ENCODE peak calls at places on chromosomes 1 and 21, in ten cellular contexts. One of them, this sample, is unnamed. For H3K27me3 and H3K4me1, the result is how much of the 10 kb centered on the place peaks cover.

GRCh38 chr1:158035976-158036583 is 42.6 kb downstream of the KIRREL1 start:
- DNase-seq in ascending aorta: no peak
- DNase-seq in GM23338: peak
- DNase-seq in colonic mucosa: peak
- DNase-seq in transverse colon: peak
- DNase-seq in Panc1: no peak
- DNase-seq in mammary epithelial cell: peak
- DNase-seq in fibroblast of lung: peak
- DNase-seq in left ventricle myocardium inferior: no peak
- DNase-seq in HCT116: peak
- DNase-seq in this sample: no peak

GRCh38 chr1:11701551-11701961 is 10.0 kb downstream of the DRAXIN start:
- DNase-seq in ascending aorta: no peak
- DNase-seq in colonic mucosa: no peak
- DNase-seq in Panc1: no peak
- DNase-seq in GM23338: no peak
- DNase-seq in left ventricle myocardium inferior: no peak
- DNase-seq in fibroblast of lung: no peak
- DNase-seq in HCT116: no peak
- DNase-seq in transverse colon: no peak
- DNase-seq in mammary epithelial cell: no peak
- DNase-seq in this sample: no peak

GRCh38 chr1:97114842-97115241 is 393.3 kb downstream of the PTBP2 start:
- DNase-seq in fibroblast of lung: no peak
- DNase-seq in left ventricle myocardium inferior: no peak
- DNase-seq in ascending aorta: no peak
- DNase-seq in transverse colon: no peak
- DNase-seq in HCT116: no peak
- DNase-seq in mammary epithelial cell: no peak
- DNase-seq in Panc1: no peak
- DNase-seq in GM23338: no peak
- DNase-seq in colonic mucosa: no peak
- DNase-seq in this sample: no peak

GRCh38 chr21:26941436-26941835 is 25.5 kb downstream of the ADAMTS5 start:
- DNase-seq in ascending aorta: no peak
- DNase-seq in colonic mucosa: no peak
- DNase-seq in fibroblast of lung: no peak
- DNase-seq in GM23338: no peak
- DNase-seq in mammary epithelial cell: no peak
- DNase-seq in left ventricle myocardium inferior: no peak
- DNase-seq in HCT116: no peak
- DNase-seq in Panc1: no peak
- DNase-seq in transverse colon: no peak
- DNase-seq in this sample: no peak

GRCh38 chr1:232431748-232432147 is 198.2 kb downstream of the SIPA1L2 start:
- DNase-seq in colonic mucosa: no peak
- DNase-seq in fibroblast of lung: no peak
- DNase-seq in mammary epithelial cell: no peak
- DNase-seq in transverse colon: no peak
- DNase-seq in HCT116: no peak
- DNase-seq in ascending aorta: no peak
- DNase-seq in GM23338: no peak
- DNase-seq in Panc1: no peak
- DNase-seq in left ventricle myocardium inferior: no peak
- DNase-seq in this sample: no peak

GRCh38 chr1:32939655-32940371 is 24.8 kb downstream of the RNF19B start:
- DNase-seq in fibroblast of lung: peak
- DNase-seq in ascending aorta: no peak
- DNase-seq in transverse colon: peak
- DNase-seq in mammary epithelial cell: peak
- DNase-seq in left ventricle myocardium inferior: peak
- DNase-seq in colonic mucosa: peak
- DNase-seq in Panc1: no peak
- DNase-seq in HCT116: no peak
- DNase-seq in GM23338: no peak
- DNase-seq in this sample: no peak

GRCh38 chr1:15526021-15526489 is 593 bp upstream of the DNAJC16 start:
- DNase-seq in HCT116: no peak
- DNase-seq in mammary epithelial cell: no peak
- DNase-seq in GM23338: peak
- DNase-seq in Panc1: no peak
- DNase-seq in ascending aorta: no peak
- DNase-seq in fibroblast of lung: no peak
- DNase-seq in transverse colon: peak
- DNase-seq in colonic mucosa: peak
- DNase-seq in left ventricle myocardium inferior: no peak
- DNase-seq in this sample: no peak

GRCh38 chr21:45887788-45888187 is 93.8 kb upstream of the COL6A1 start:
- DNase-seq in left ventricle myocardium inferior: peak
- DNase-seq in transverse colon: no peak
- DNase-seq in GM23338: no peak
- DNase-seq in mammary epithelial cell: no peak
- DNase-seq in HCT116: no peak
- DNase-seq in Panc1: no peak
- DNase-seq in colonic mucosa: no peak
- DNase-seq in ascending aorta: no peak
- DNase-seq in fibroblast of lung: no peak
- DNase-seq in this sample: no peak

GRCh38 chr1:153962088-153963029 is 978 bp downstream of the SLC39A1 start:
- DNase-seq in colonic mucosa: peak
- DNase-seq in left ventricle myocardium inferior: no peak
- DNase-seq in mammary epithelial cell: peak
- DNase-seq in HCT116: no peak
- DNase-seq in fibroblast of lung: peak
- DNase-seq in Panc1: no peak
- DNase-seq in ascending aorta: no peak
- DNase-seq in transverse colon: peak
- DNase-seq in GM23338: peak
- DNase-seq in this sample: no peak

GRCh38 chr1:212413902-212414327 is 771 bp downstream of the PACC1 start:
- DNase-seq in Panc1: no peak
- DNase-seq in transverse colon: no peak
- DNase-seq in mammary epithelial cell: peak
- DNase-seq in ascending aorta: no peak
- DNase-seq in HCT116: no peak
- DNase-seq in left ventricle myocardium inferior: no peak
- DNase-seq in fibroblast of lung: peak
- DNase-seq in colonic mucosa: no peak
- DNase-seq in GM23338: no peak
- DNase-seq in this sample: no peak

GRCh38 chr1:220094016-220094911 is at the start of gene IARS2:
- DNase-seq in HCT116: peak
- DNase-seq in transverse colon: peak
- DNase-seq in fibroblast of lung: peak
- DNase-seq in ascending aorta: peak
- DNase-seq in mammary epithelial cell: peak
- DNase-seq in Panc1: no peak
- DNase-seq in colonic mucosa: peak
- DNase-seq in left ventricle myocardium inferior: peak
- DNase-seq in GM23338: peak
- DNase-seq in this sample: peak

GRCh38 chr1:182259229-182259872 is 132.2 kb downstream of the GLUL start:
- DNase-seq in mammary epithelial cell: peak
- DNase-seq in left ventricle myocardium inferior: peak
- DNase-seq in colonic mucosa: peak
- DNase-seq in transverse colon: peak
- DNase-seq in fibroblast of lung: peak
- DNase-seq in ascending aorta: peak
- DNase-seq in HCT116: no peak
- DNase-seq in GM23338: no peak
- DNase-seq in Panc1: no peak
- DNase-seq in this sample: no peak

GRCh38 chr1:214213136-214213535 is 67.8 kb upstream of the SMYD2 start:
- DNase-seq in fibroblast of lung: no peak
- DNase-seq in GM23338: no peak
- DNase-seq in Panc1: no peak
- DNase-seq in colonic mucosa: no peak
- DNase-seq in ascending aorta: no peak
- DNase-seq in left ventricle myocardium inferior: no peak
- DNase-seq in HCT116: no peak
- DNase-seq in mammary epithelial cell: peak
- DNase-seq in transverse colon: no peak
- DNase-seq in this sample: no peak

GRCh38 chr1:216420746-216421145 is 2.5 kb downstream of the USH2A start:
- DNase-seq in HCT116: no peak
- DNase-seq in colonic mucosa: no peak
- DNase-seq in GM23338: no peak
- DNase-seq in left ventricle myocardium inferior: no peak
- DNase-seq in transverse colon: no peak
- DNase-seq in mammary epithelial cell: no peak
- DNase-seq in Panc1: no peak
- DNase-seq in fibroblast of lung: no peak
- DNase-seq in ascending aorta: no peak
- DNase-seq in this sample: no peak

GRCh38 chr1:35500439-35500838 is 56.8 kb downstream of the KIAA0319L start:
- DNase-seq in colonic mucosa: no peak
- DNase-seq in Panc1: no peak
- DNase-seq in transverse colon: no peak
- DNase-seq in mammary epithelial cell: no peak
- DNase-seq in fibroblast of lung: no peak
- DNase-seq in HCT116: no peak
- DNase-seq in left ventricle myocardium inferior: no peak
- DNase-seq in GM23338: no peak
- DNase-seq in ascending aorta: no peak
- DNase-seq in this sample: no peak

GRCh38 chr1:53320646-53321045 is 7.2 kb downstream of the LRP8 start:
- DNase-seq in colonic mucosa: no peak
- DNase-seq in left ventricle myocardium inferior: no peak
- DNase-seq in fibroblast of lung: no peak
- DNase-seq in GM23338: no peak
- DNase-seq in ascending aorta: no peak
- DNase-seq in Panc1: no peak
- DNase-seq in transverse colon: no peak
- DNase-seq in mammary epithelial cell: no peak
- DNase-seq in HCT116: no peak
- DNase-seq in this sample: no peak

GRCh38 chr1:243883551-243883950 is 33.5 kb upstream of the AKT3 start:
- DNase-seq in transverse colon: no peak
- DNase-seq in fibroblast of lung: no peak
- DNase-seq in mammary epithelial cell: peak
- DNase-seq in HCT116: no peak
- DNase-seq in GM23338: no peak
- DNase-seq in ascending aorta: no peak
- DNase-seq in Panc1: no peak
- DNase-seq in left ventricle myocardium inferior: no peak
- DNase-seq in colonic mucosa: no peak
- DNase-seq in this sample: no peak

DNA sequence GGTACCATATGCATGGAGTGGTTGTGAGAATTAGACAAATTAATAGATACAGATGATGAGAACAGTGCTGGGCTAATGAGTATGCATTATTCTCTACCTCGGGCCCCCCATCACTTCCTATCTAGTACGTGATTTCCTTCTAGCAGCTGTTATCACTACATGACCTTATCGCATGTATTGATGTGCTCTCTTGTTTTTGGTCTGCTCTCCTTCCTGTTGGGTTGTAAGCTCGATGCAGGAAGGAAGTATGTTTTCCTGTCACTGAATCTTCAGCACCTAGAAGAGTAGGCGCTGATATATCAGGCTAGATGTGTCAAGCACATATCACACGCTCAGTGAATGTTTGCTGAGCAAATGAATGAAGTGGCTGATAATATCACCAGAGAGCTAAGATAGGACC is 43.9 kb upstream of the IFNAR2 start:
- DNase-seq in left ventricle myocardium inferior: no peak
- DNase-seq in ascending aorta: no peak
- DNase-seq in Panc1: no peak
- DNase-seq in HCT116: no peak
- DNase-seq in transverse colon: no peak
- DNase-seq in fibroblast of lung: no peak
- DNase-seq in mammary epithelial cell: no peak
- DNase-seq in GM23338: no peak
- DNase-seq in colonic mucosa: no peak
- DNase-seq in this sample: no peak
- H3K27me3 ChIP-seq in left ventricle myocardium inferior: under half
- H3K27me3 ChIP-seq in ascending aorta: under half
- H3K27me3 ChIP-seq in Panc1: under half
- H3K27me3 ChIP-seq in HCT116: under half
- H3K27me3 ChIP-seq in transverse colon: under half
- H3K27me3 ChIP-seq in fibroblast of lung: under half
- H3K27me3 ChIP-seq in mammary epithelial cell: under half
- H3K27me3 ChIP-seq in GM23338: under half
- H3K27me3 ChIP-seq in colonic mucosa: under half
- H3K27me3 ChIP-seq in this sample: under half

GRCh38 chr1:196732526-196732925 is 42.1 kb upstream of the CFHR3 start:
- DNase-seq in GM23338: peak
- DNase-seq in ascending aorta: no peak
- DNase-seq in colonic mucosa: no peak
- DNase-seq in Panc1: no peak
- DNase-seq in HCT116: no peak
- DNase-seq in transverse colon: no peak
- DNase-seq in left ventricle myocardium inferior: no peak
- DNase-seq in mammary epithelial cell: no peak
- DNase-seq in fibroblast of lung: no peak
- DNase-seq in this sample: no peak
- TF ChIP-seq CTCF in GM23338: peak
- TF ChIP-seq CTCF in ascending aorta: no peak
- TF ChIP-seq CTCF in colonic mucosa: no peak
- TF ChIP-seq CTCF in Panc1: no peak
- TF ChIP-seq CTCF in HCT116: peak
- TF ChIP-seq CTCF in transverse colon: no peak
- TF ChIP-seq CTCF in left ventricle myocardium inferior: no peak
- TF ChIP-seq CTCF in mammary epithelial cell: peak
- TF ChIP-seq CTCF in fibroblast of lung: no peak
- TF ChIP-seq CTCF in this sample: no peak

DNA sequence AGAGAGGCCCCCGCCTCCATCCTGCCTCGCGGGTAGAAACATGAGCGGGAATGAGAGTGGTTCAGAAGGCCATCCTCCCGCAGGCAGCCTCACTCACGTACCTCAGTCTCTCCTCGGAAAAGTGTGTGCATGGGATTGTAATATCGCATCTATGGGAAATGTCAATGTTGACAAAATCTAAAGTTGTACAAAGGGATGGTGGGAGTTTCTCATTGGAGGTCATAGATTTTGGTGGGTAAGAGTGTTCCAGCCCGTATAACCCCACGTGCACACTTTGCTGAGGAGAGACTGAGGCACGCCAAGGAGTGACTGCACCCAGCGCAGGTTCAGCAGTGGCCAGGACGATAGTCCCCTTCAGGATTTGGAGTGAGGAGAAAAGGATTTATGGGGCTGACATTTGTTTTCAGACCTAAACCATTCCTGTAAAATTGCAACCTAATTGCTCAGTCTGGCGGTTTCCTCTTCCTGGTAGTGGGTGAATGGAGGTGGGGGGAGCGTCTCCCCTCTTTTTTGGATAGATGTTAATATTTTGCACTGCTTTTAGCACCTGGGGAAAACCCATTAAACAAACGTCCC is 59.6 kb downstream of the GALNT2 start:
- DNase-seq in transverse colon: no peak
- DNase-seq in GM23338: no peak
- DNase-seq in ascending aorta: no peak
- DNase-seq in mammary epithelial cell: no peak
- DNase-seq in left ventricle myocardium inferior: no peak
- DNase-seq in fibroblast of lung: no peak
- DNase-seq in colonic mucosa: no peak
- DNase-seq in HCT116: no peak
- DNase-seq in Panc1: no peak
- DNase-seq in this sample: no peak
- H3K4me1 ChIP-seq in transverse colon: under half
- H3K4me1 ChIP-seq in GM23338: under half
- H3K4me1 ChIP-seq in ascending aorta: under half
- H3K4me1 ChIP-seq in mammary epithelial cell: under half
- H3K4me1 ChIP-seq in left ventricle myocardium inferior: under half
- H3K4me1 ChIP-seq in fibroblast of lung: under half
- H3K4me1 ChIP-seq in colonic mucosa: under half
- H3K4me1 ChIP-seq in HCT116: under half
- H3K4me1 ChIP-seq in Panc1: under half
- H3K4me1 ChIP-seq in this sample: under half

GRCh38 chr1:167973832-167974231 is 37.0 kb upstream of the MPC2 start:
- DNase-seq in GM23338: no peak
- DNase-seq in HCT116: no peak
- DNase-seq in ascending aorta: no peak
- DNase-seq in Panc1: no peak
- DNase-seq in fibroblast of lung: no peak
- DNase-seq in transverse colon: no peak
- DNase-seq in colonic mucosa: no peak
- DNase-seq in left ventricle myocardium inferior: no peak
- DNase-seq in mammary epithelial cell: no peak
- DNase-seq in this sample: no peak
- H3K27me3 ChIP-seq in GM23338: under half
- H3K27me3 ChIP-seq in HCT116: under half
- H3K27me3 ChIP-seq in ascending aorta: under half
- H3K27me3 ChIP-seq in Panc1: under half
- H3K27me3 ChIP-seq in fibroblast of lung: under half
- H3K27me3 ChIP-seq in transverse colon: under half
- H3K27me3 ChIP-seq in colonic mucosa: under half
- H3K27me3 ChIP-seq in left ventricle myocardium inferior: under half
- H3K27me3 ChIP-seq in mammary epithelial cell: under half
- H3K27me3 ChIP-seq in this sample: under half

This sample was measured in vagina.